ENCODE peak calls at places on chromosome 20, in eight cellular contexts. One of them, this sample, is unnamed.

GRCh38 chr20:56995157-56995556 is 271.3 kb downstream of the BMP7 start:
- DNase-seq in endodermal cell: no peak
- DNase-seq in NCI-H1092 treated with DMSO at 0.1 percent for 48 hours: no peak
- DNase-seq in stimulated activated CD4-positive, alpha-beta T cell treated with anti-CD3 and anti-CD28 coated beads, Interleukin-1b, Interleukin-23, amount 100 ng/mL, for 1 hour: no peak
- DNase-seq in activated B cell treated with CpG ODN at 0.5 μM for 24 hours: no peak
- DNase-seq in NCI-H446 treated with DMSO at 0.1 percent for 48 hours: no peak
- DNase-seq in GM04503: no peak
- DNase-seq in KBM-7: no peak
- DNase-seq in this sample: no peak

GRCh38 chr20:7146552-7147219 is 379.2 kb downstream of the BMP2 start:
- DNase-seq in endodermal cell: no peak
- DNase-seq in stimulated activated CD4-positive, alpha-beta T cell treated with anti-CD3 and anti-CD28 coated beads, Interleukin-1b, Interleukin-23, amount 100 ng/mL, for 1 hour: no peak
- DNase-seq in NCI-H1092 treated with DMSO at 0.1 percent for 48 hours: no peak
- DNase-seq in NCI-H446 treated with DMSO at 0.1 percent for 48 hours: no peak
- DNase-seq in GM04503: no peak
- DNase-seq in KBM-7: no peak
- DNase-seq in activated B cell treated with CpG ODN at 0.5 μM for 24 hours: no peak
- DNase-seq in this sample: no peak

GRCh38 chr20:19867074-19867473 is 109.0 kb downstream of the RIN2 start:
- DNase-seq in NCI-H446 treated with DMSO at 0.1 percent for 48 hours: no peak
- DNase-seq in activated B cell treated with CpG ODN at 0.5 μM for 24 hours: no peak
- DNase-seq in stimulated activated CD4-positive, alpha-beta T cell treated with anti-CD3 and anti-CD28 coated beads, Interleukin-1b, Interleukin-23, amount 100 ng/mL, for 1 hour: no peak
- DNase-seq in GM04503: no peak
- DNase-seq in KBM-7: no peak
- DNase-seq in endodermal cell: no peak
- DNase-seq in NCI-H1092 treated with DMSO at 0.1 percent for 48 hours: no peak
- DNase-seq in this sample: no peak

GRCh38 chr20:22453244-22454080 is 130.9 kb downstream of the FOXA2 start:
- DNase-seq in endodermal cell: no peak
- DNase-seq in activated B cell treated with CpG ODN at 0.5 μM for 24 hours: no peak
- DNase-seq in GM04503: no peak
- DNase-seq in KBM-7: peak; percentile 5
- DNase-seq in NCI-H446 treated with DMSO at 0.1 percent for 48 hours: no peak
- DNase-seq in NCI-H1092 treated with DMSO at 0.1 percent for 48 hours: peak; percentile 43
- DNase-seq in stimulated activated CD4-positive, alpha-beta T cell treated with anti-CD3 and anti-CD28 coated beads, Interleukin-1b, Interleukin-23, amount 100 ng/mL, for 1 hour: no peak
- DNase-seq in this sample: no peak

GRCh38 chr20:54086444-54087134 is 16.2 kb upstream of the BCAS1 start:
- DNase-seq in activated B cell treated with CpG ODN at 0.5 μM for 24 hours: no peak
- DNase-seq in NCI-H446 treated with DMSO at 0.1 percent for 48 hours: no peak
- DNase-seq in stimulated activated CD4-positive, alpha-beta T cell treated with anti-CD3 and anti-CD28 coated beads, Interleukin-1b, Interleukin-23, amount 100 ng/mL, for 1 hour: no peak
- DNase-seq in GM04503: peak; percentile 53
- DNase-seq in NCI-H1092 treated with DMSO at 0.1 percent for 48 hours: no peak
- DNase-seq in endodermal cell: no peak
- DNase-seq in KBM-7: no peak
- DNase-seq in this sample: no peak

GRCh38 chr20:35716330-35716729 is 17.1 kb downstream of the ROMO1 start:
- DNase-seq in NCI-H1092 treated with DMSO at 0.1 percent for 48 hours: no peak
- DNase-seq in endodermal cell: no peak
- DNase-seq in stimulated activated CD4-positive, alpha-beta T cell treated with anti-CD3 and anti-CD28 coated beads, Interleukin-1b, Interleukin-23, amount 100 ng/mL, for 1 hour: no peak
- DNase-seq in GM04503: no peak
- DNase-seq in KBM-7: no peak
- DNase-seq in activated B cell treated with CpG ODN at 0.5 μM for 24 hours: no peak
- DNase-seq in NCI-H446 treated with DMSO at 0.1 percent for 48 hours: no peak
- DNase-seq in this sample: no peak

GRCh38 chr20:51469578-51470520 is 72.7 kb downstream of the NFATC2 start:
- DNase-seq in KBM-7: no peak
- DNase-seq in NCI-H446 treated with DMSO at 0.1 percent for 48 hours: peak; percentile 29
- DNase-seq in NCI-H1092 treated with DMSO at 0.1 percent for 48 hours: peak; percentile 59
- DNase-seq in endodermal cell: no peak
- DNase-seq in stimulated activated CD4-positive, alpha-beta T cell treated with anti-CD3 and anti-CD28 coated beads, Interleukin-1b, Interleukin-23, amount 100 ng/mL, for 1 hour: no peak
- DNase-seq in GM04503: no peak
- DNase-seq in activated B cell treated with CpG ODN at 0.5 μM for 24 hours: no peak
- DNase-seq in this sample: peak; percentile 87

GRCh38 chr20:63172726-63173125 is 43.2 kb downstream of the YTHDF1 start:
- DNase-seq in stimulated activated CD4-positive, alpha-beta T cell treated with anti-CD3 and anti-CD28 coated beads, Interleukin-1b, Interleukin-23, amount 100 ng/mL, for 1 hour: no peak
- DNase-seq in endodermal cell: peak; percentile 76
- DNase-seq in KBM-7: peak; percentile 19
- DNase-seq in NCI-H446 treated with DMSO at 0.1 percent for 48 hours: no peak
- DNase-seq in activated B cell treated with CpG ODN at 0.5 μM for 24 hours: no peak
- DNase-seq in NCI-H1092 treated with DMSO at 0.1 percent for 48 hours: no peak
- DNase-seq in GM04503: no peak
- DNase-seq in this sample: no peak

GRCh38 chr20:45340236-45340847 is 7.9 kb downstream of the SDC4 start:
- DNase-seq in NCI-H1092 treated with DMSO at 0.1 percent for 48 hours: no peak
- DNase-seq in NCI-H446 treated with DMSO at 0.1 percent for 48 hours: no peak
- DNase-seq in KBM-7: no peak
- DNase-seq in stimulated activated CD4-positive, alpha-beta T cell treated with anti-CD3 and anti-CD28 coated beads, Interleukin-1b, Interleukin-23, amount 100 ng/mL, for 1 hour: no peak
- DNase-seq in activated B cell treated with CpG ODN at 0.5 μM for 24 hours: no peak
- DNase-seq in endodermal cell: peak; percentile 66
- DNase-seq in GM04503: no peak
- DNase-seq in this sample: no peak

GRCh38 chr20:50911030-50911429 is 20.2 kb downstream of the ADNP start:
- DNase-seq in NCI-H1092 treated with DMSO at 0.1 percent for 48 hours: no peak
- DNase-seq in NCI-H446 treated with DMSO at 0.1 percent for 48 hours: no peak
- DNase-seq in KBM-7: no peak
- DNase-seq in GM04503: peak; percentile 75
- DNase-seq in stimulated activated CD4-positive, alpha-beta T cell treated with anti-CD3 and anti-CD28 coated beads, Interleukin-1b, Interleukin-23, amount 100 ng/mL, for 1 hour: no peak
- DNase-seq in endodermal cell: no peak
- DNase-seq in activated B cell treated with CpG ODN at 0.5 μM for 24 hours: no peak
- DNase-seq in this sample: no peak

GRCh38 chr20:62774762-62775161 is 21.5 kb upstream of the MRGBP start:
- DNase-seq in activated B cell treated with CpG ODN at 0.5 μM for 24 hours: no peak
- DNase-seq in endodermal cell: no peak
- DNase-seq in KBM-7: peak; percentile 73
- DNase-seq in stimulated activated CD4-positive, alpha-beta T cell treated with anti-CD3 and anti-CD28 coated beads, Interleukin-1b, Interleukin-23, amount 100 ng/mL, for 1 hour: no peak
- DNase-seq in GM04503: no peak
- DNase-seq in NCI-H1092 treated with DMSO at 0.1 percent for 48 hours: no peak
- DNase-seq in NCI-H446 treated with DMSO at 0.1 percent for 48 hours: no peak
- DNase-seq in this sample: no peak

GRCh38 chr20:38275815-38276550 is 15.4 kb upstream of the KIAA1755 start:
- DNase-seq in KBM-7: peak; percentile 43
- DNase-seq in GM04503: no peak
- DNase-seq in endodermal cell: no peak
- DNase-seq in stimulated activated CD4-positive, alpha-beta T cell treated with anti-CD3 and anti-CD28 coated beads, Interleukin-1b, Interleukin-23, amount 100 ng/mL, for 1 hour: no peak
- DNase-seq in NCI-H1092 treated with DMSO at 0.1 percent for 48 hours: no peak
- DNase-seq in activated B cell treated with CpG ODN at 0.5 μM for 24 hours: no peak
- DNase-seq in NCI-H446 treated with DMSO at 0.1 percent for 48 hours: no peak
- DNase-seq in this sample: no peak

GRCh38 chr20:46523696-46524328 is 10.5 kb upstream of the ZNF334 start:
- DNase-seq in GM04503: no peak
- DNase-seq in endodermal cell: peak; percentile 74
- DNase-seq in NCI-H1092 treated with DMSO at 0.1 percent for 48 hours: no peak
- DNase-seq in NCI-H446 treated with DMSO at 0.1 percent for 48 hours: no peak
- DNase-seq in activated B cell treated with CpG ODN at 0.5 μM for 24 hours: no peak
- DNase-seq in KBM-7: peak; percentile 16
- DNase-seq in stimulated activated CD4-positive, alpha-beta T cell treated with anti-CD3 and anti-CD28 coated beads, Interleukin-1b, Interleukin-23, amount 100 ng/mL, for 1 hour: no peak
- DNase-seq in this sample: no peak

GRCh38 chr20:19699132-19699971 is 58.7 kb upstream of the RIN2 start:
- DNase-seq in GM04503: peak; percentile 46
- DNase-seq in NCI-H1092 treated with DMSO at 0.1 percent for 48 hours: no peak
- DNase-seq in KBM-7: no peak
- DNase-seq in activated B cell treated with CpG ODN at 0.5 μM for 24 hours: no peak
- DNase-seq in stimulated activated CD4-positive, alpha-beta T cell treated with anti-CD3 and anti-CD28 coated beads, Interleukin-1b, Interleukin-23, amount 100 ng/mL, for 1 hour: no peak
- DNase-seq in NCI-H446 treated with DMSO at 0.1 percent for 48 hours: peak; percentile 89
- DNase-seq in endodermal cell: no peak
- DNase-seq in this sample: no peak

GRCh38 chr20:17612287-17612974 is 42.6 kb downstream of the DSTN start:
- DNase-seq in NCI-H446 treated with DMSO at 0.1 percent for 48 hours: no peak
- DNase-seq in activated B cell treated with CpG ODN at 0.5 μM for 24 hours: no peak
- DNase-seq in stimulated activated CD4-positive, alpha-beta T cell treated with anti-CD3 and anti-CD28 coated beads, Interleukin-1b, Interleukin-23, amount 100 ng/mL, for 1 hour: no peak
- DNase-seq in KBM-7: no peak
- DNase-seq in GM04503: no peak
- DNase-seq in NCI-H1092 treated with DMSO at 0.1 percent for 48 hours: no peak
- DNase-seq in endodermal cell: peak; percentile 62
- DNase-seq in this sample: no peak

GRCh38 chr20:41345729-41346067 is 5.1 kb downstream of the LPIN3 start:
- DNase-seq in NCI-H446 treated with DMSO at 0.1 percent for 48 hours: no peak
- DNase-seq in endodermal cell: no peak
- DNase-seq in KBM-7: no peak
- DNase-seq in NCI-H1092 treated with DMSO at 0.1 percent for 48 hours: no peak
- DNase-seq in stimulated activated CD4-positive, alpha-beta T cell treated with anti-CD3 and anti-CD28 coated beads, Interleukin-1b, Interleukin-23, amount 100 ng/mL, for 1 hour: no peak
- DNase-seq in GM04503: no peak
- DNase-seq in activated B cell treated with CpG ODN at 0.5 μM for 24 hours: no peak
- DNase-seq in this sample: no peak

GRCh38 chr20:52410182-52410647 is 218.6 kb upstream of the ZFP64 start:
- DNase-seq in GM04503: peak; percentile 55
- DNase-seq in NCI-H446 treated with DMSO at 0.1 percent for 48 hours: no peak
- DNase-seq in NCI-H1092 treated with DMSO at 0.1 percent for 48 hours: no peak
- DNase-seq in activated B cell treated with CpG ODN at 0.5 μM for 24 hours: no peak
- DNase-seq in KBM-7: no peak
- DNase-seq in endodermal cell: no peak
- DNase-seq in stimulated activated CD4-positive, alpha-beta T cell treated with anti-CD3 and anti-CD28 coated beads, Interleukin-1b, Interleukin-23, amount 100 ng/mL, for 1 hour: peak; percentile 33
- DNase-seq in this sample: no peak

GRCh38 chr20:49957487-49957938 is 21.3 kb downstream of the RNF114 start:
- DNase-seq in activated B cell treated with CpG ODN at 0.5 μM for 24 hours: no peak
- DNase-seq in NCI-H446 treated with DMSO at 0.1 percent for 48 hours: no peak
- DNase-seq in endodermal cell: peak; percentile 67
- DNase-seq in stimulated activated CD4-positive, alpha-beta T cell treated with anti-CD3 and anti-CD28 coated beads, Interleukin-1b, Interleukin-23, amount 100 ng/mL, for 1 hour: no peak
- DNase-seq in GM04503: no peak
- DNase-seq in NCI-H1092 treated with DMSO at 0.1 percent for 48 hours: no peak
- DNase-seq in KBM-7: no peak
- DNase-seq in this sample: no peak

GRCh38 chr20:63846128-63846771 is 15.0 kb upstream of the ABHD16B start:
- DNase-seq in KBM-7: peak; percentile 69
- DNase-seq in endodermal cell: peak; percentile 91
- DNase-seq in NCI-H1092 treated with DMSO at 0.1 percent for 48 hours: no peak
- DNase-seq in NCI-H446 treated with DMSO at 0.1 percent for 48 hours: no peak
- DNase-seq in stimulated activated CD4-positive, alpha-beta T cell treated with anti-CD3 and anti-CD28 coated beads, Interleukin-1b, Interleukin-23, amount 100 ng/mL, for 1 hour: no peak
- DNase-seq in GM04503: no peak
- DNase-seq in activated B cell treated with CpG ODN at 0.5 μM for 24 hours: no peak
- DNase-seq in this sample: no peak

GRCh38 chr20:52429029-52429428 is 237.4 kb upstream of the ZFP64 start:
- DNase-seq in KBM-7: no peak
- DNase-seq in stimulated activated CD4-positive, alpha-beta T cell treated with anti-CD3 and anti-CD28 coated beads, Interleukin-1b, Interleukin-23, amount 100 ng/mL, for 1 hour: no peak
- DNase-seq in endodermal cell: no peak
- DNase-seq in activated B cell treated with CpG ODN at 0.5 μM for 24 hours: no peak
- DNase-seq in NCI-H446 treated with DMSO at 0.1 percent for 48 hours: no peak
- DNase-seq in NCI-H1092 treated with DMSO at 0.1 percent for 48 hours: no peak
- DNase-seq in GM04503: no peak
- DNase-seq in this sample: no peak

This sample was measured in NCI-H1105.